ENCODE peak calls at places on chromosomes 4 and X, in ten cellular contexts. H is PC-9; W is heart left ventricle; R is ovary; J is GM12878; G is OCI-LY7; A is tibial artery; C is colonic mucosa; X is psoas muscle; M is effector memory CD4-positive, alpha-beta T cell. Y is an unnamed sample.

GRCh38 chrX:11619426-11619825 is 46.3 kb downstream of the ARHGAP6 start:
- DNase-seq in M (no peak), C (no peak), G (no peak), J (no peak), W (no peak), A (no peak), H (no peak), X (no peak), R (no peak), Y (no peak)

GRCh38 chr4:19857405-19857804 is 394.3 kb upstream of the SLIT2 start:
- DNase-seq in X (no peak), C (no peak), G (no peak), H (no peak), J (no peak), M (no peak), R (no peak), W (no peak), A (no peak), Y (no peak)

GRCh38 chr4:6116696-6117285 is 83.6 kb downstream of the JAKMIP1 start:
- DNase-seq in C (no peak), J (no peak), W (no peak), G (no peak), R (no peak), A (peak; percentile 29), H (no peak), M (no peak), X (no peak), Y (no peak)

GRCh38 chr4:145679991-145680455 is at the start of gene C4orf51:
- DNase-seq in C (no peak), H (peak; percentile 27), J (no peak), M (no peak), W (peak; percentile 26), R (no peak), X (no peak), G (no peak), A (no peak), Y (no peak)

GRCh38 chr4:67558493-67558892 is at the start of gene STAP1:
- DNase-seq in C (no peak), W (no peak), X (no peak), H (no peak), G (peak; percentile 92), J (no peak), M (no peak), R (no peak), A (no peak), Y (peak; percentile 55)

GRCh38 chr4:152613841-152614240 is 66.0 kb downstream of the TMEM154 start:
- DNase-seq in J (no peak), A (no peak), M (no peak), X (no peak), W (no peak), R (no peak), G (no peak), C (no peak), H (no peak), Y (no peak)

GRCh38 chr4:118869808-118870342 is 18.8 kb upstream of the SYNPO2 start:
- DNase-seq in R (no peak), H (no peak), X (no peak), G (no peak), C (no peak), A (no peak), J (no peak), W (no peak), M (no peak), Y (no peak)

GRCh38 chrX:149531599-149531998 is 9.2 kb upstream of the EOLA1 start:
- DNase-seq in G (peak; percentile 39), A (no peak), M (no peak), J (no peak), X (no peak), C (no peak), W (no peak), R (no peak), H (no peak), Y (no peak)

GRCh38 chrX:153684447-153685178 is 3.1 kb upstream of the SLC6A8 start:
- DNase-seq in X (no peak), C (no peak), R (peak; percentile 11), M (no peak), W (no peak), H (no peak), G (no peak), A (no peak), J (no peak), Y (no peak)

GRCh38 chr4:170089274-170089742 is 448 bp downstream of the AADAT start:
- DNase-seq in H (no peak), A (no peak), W (no peak), C (peak; percentile 42), R (peak; percentile 18), X (no peak), G (no peak), J (no peak), M (no peak), Y (no peak)

GRCh38 chrX:119677654-119677981 is 15.3 kb downstream of the SEPTIN6 start:
- DNase-seq in J (no peak), C (no peak), H (no peak), A (no peak), R (no peak), W (no peak), X (no peak), G (peak; percentile 41), M (no peak), Y (no peak)

GRCh38 chrX:110992611-110993010 is 103.4 kb upstream of the PAK3 start:
- DNase-seq in W (no peak), H (no peak), R (peak; percentile 15), J (no peak), A (no peak), C (peak; percentile 19), X (no peak), G (peak; percentile 9), M (peak; percentile 3), Y (peak; percentile 34)

GRCh38 chr4:110629214-110629754 is 6.4 kb upstream of the PITX2 start:
- DNase-seq in H (no peak), X (no peak), J (no peak), G (no peak), W (no peak), M (no peak), C (no peak), R (no peak), A (no peak), Y (no peak)

GRCh38 chr4:110632506-110633357 is 9.9 kb upstream of the PITX2 start:
- DNase-seq in X (no peak), A (no peak), W (no peak), J (no peak), H (no peak), G (no peak), R (no peak), M (no peak), C (no peak), Y (no peak)

GRCh38 chr4:110631582-110632505 is 9.0 kb upstream of the PITX2 start:
- DNase-seq in G (peak; percentile 83), H (peak; percentile 66), C (peak; percentile 78), X (peak; percentile 86), W (peak; percentile 57), A (no peak), J (no peak), M (no peak), R (no peak), Y (no peak)

GRCh38 chr4:110629780-110630500 is 7.1 kb upstream of the PITX2 start:
- DNase-seq in G (no peak), H (no peak), A (no peak), R (no peak), W (no peak), X (no peak), M (no peak), C (no peak), J (no peak), Y (no peak)

GRCh38 chr4:110630621-110631402 is 7.9 kb upstream of the PITX2 start:
- DNase-seq in J (no peak), C (no peak), W (no peak), A (no peak), X (no peak), H (no peak), R (no peak), M (no peak), G (no peak), Y (no peak)
- H3K36me3 ChIP-seq in J (no peaks in the 10 kb centered on the region), C (no peaks in the 10 kb centered on the region), W (no peaks in the 10 kb centered on the region), A (no peaks in the 10 kb centered on the region), X (no peaks in the 10 kb centered on the region), H (no peaks in the 10 kb centered on the region), R (no peaks in the 10 kb centered on the region), M (no peaks in the 10 kb centered on the region), G (no peaks in the 10 kb centered on the region), Y (no peaks in the 10 kb centered on the region)

DNA sequence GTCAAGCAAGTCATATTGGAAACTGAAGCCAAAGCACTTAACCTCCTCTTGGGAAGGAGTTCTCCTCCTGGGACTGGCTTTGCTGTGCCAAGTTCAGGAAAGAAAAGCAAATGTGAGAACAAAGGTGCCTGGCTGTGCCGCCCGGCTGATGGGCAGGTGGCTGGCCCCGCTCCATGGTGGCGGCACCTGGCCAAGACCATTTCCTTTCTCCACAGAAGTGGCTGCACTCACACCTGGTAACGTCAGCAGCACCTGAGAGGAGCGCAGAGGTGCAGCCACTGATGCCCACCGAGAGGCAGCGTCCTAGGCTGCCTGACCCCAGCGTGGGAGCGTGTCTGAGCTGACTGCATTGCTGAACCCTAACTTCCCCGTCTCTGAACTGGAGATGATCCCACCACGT is 54.3 kb downstream of the DCTD start:
- DNase-seq in J (no peak), H (no peak), W (no peak), R (no peak), G (no peak), C (peak; percentile 19), M (no peak), X (no peak), A (no peak), Y (no peak)
- H3K27ac ChIP-seq in J (no peak overlapping the region), H (no peak overlapping the region), W (no peak overlapping the region), R (no peak overlapping the region), G (no peak overlapping the region), C (no peak overlapping the region), M (no peak overlapping the region), X (no peak overlapping the region), A (no peak overlapping the region), Y (no peak overlapping the region)

GRCh38 chr4:93658443-93658842 is 170.1 kb upstream of the ATOH1 start:
- DNase-seq in J (no peak), C (no peak), G (no peak), R (no peak), X (no peak), H (no peak), W (no peak), M (no peak), A (no peak), Y (no peak)
- H3K4me1 ChIP-seq in J (no peaks in the 10 kb centered on the region), C (no peaks in the 10 kb centered on the region), G (no peaks in the 10 kb centered on the region), R (no peaks in the 10 kb centered on the region), X (no peaks in the 10 kb centered on the region), H (no peaks in the 10 kb centered on the region), W (no peaks in the 10 kb centered on the region), M (no peaks in the 10 kb centered on the region), A (no peaks in the 10 kb centered on the region), Y (no peaks in the 10 kb centered on the region)

GRCh38 chr4:113371061-113371460 is 321.6 kb downstream of the ANK2 start:
- DNase-seq in A (no peak), R (no peak), W (no peak), H (no peak), M (no peak), G (no peak), J (no peak), X (no peak), C (no peak), Y (no peak)

GRCh38 chr4:113365377-113365776 is 315.9 kb downstream of the ANK2 start:
- DNase-seq in M (no peak), H (no peak), J (no peak), G (no peak), C (no peak), A (no peak), R (no peak), W (no peak), X (no peak), Y (no peak)

DNA sequence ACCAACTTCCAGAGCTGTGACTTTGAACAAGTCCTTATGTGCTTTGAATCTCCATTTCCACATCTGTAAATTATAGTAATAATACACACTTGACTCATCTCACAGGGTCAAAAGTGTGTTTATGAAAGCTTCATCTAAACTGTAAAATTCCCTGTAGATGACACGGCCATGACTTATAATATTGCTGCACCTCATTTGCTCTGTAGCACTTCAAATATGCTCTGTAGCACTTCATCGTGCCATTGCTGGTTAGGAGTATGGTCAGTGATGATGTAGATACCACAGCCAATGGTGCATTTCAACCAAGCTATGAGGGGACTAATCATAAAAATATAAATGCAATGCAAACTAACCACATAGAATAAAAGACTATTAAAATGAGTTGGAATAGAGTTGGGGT is 318.6 kb downstream of the ANK2 start:
- DNase-seq in G (no peak), J (no peak), A (no peak), M (no peak), C (no peak), W (no peak), R (no peak), H (no peak), X (no peak), Y (no peak)
- H3K36me3 ChIP-seq in G (no peaks in the 10 kb centered on the region), J (no peaks in the 10 kb centered on the region), A (peaks cover 18% of the 10 kb centered on the region), M (no peaks in the 10 kb centered on the region), C (no peaks in the 10 kb centered on the region), W (peaks cover 6% of the 10 kb centered on the region), R (no peaks in the 10 kb centered on the region), H (no peaks in the 10 kb centered on the region), X (peaks cover 7% of the 10 kb centered on the region), Y (no peaks in the 10 kb centered on the region)